ENCODE peak calls at places on chromosome 3, in nine cellular contexts. One of them, this sample, is unnamed.

GRCh38 chr3:8769088-8769822 is at the start of gene OXTR:
- DNase-seq in choroid plexus epithelial cell: peak
- DNase-seq in mucosa of gallbladder: peak
- DNase-seq in M059J: peak
- DNase-seq in T-helper 9 cell: peak
- DNase-seq in myocyte: peak
- DNase-seq in gastrocnemius medialis: no peak
- DNase-seq in H9: peak
- DNase-seq in lower leg skin: no peak
- DNase-seq in this sample: peak

GRCh38 chr3:152318512-152318911 is 49.8 kb downstream of the MBNL1 start:
- DNase-seq in choroid plexus epithelial cell: no peak
- DNase-seq in mucosa of gallbladder: no peak
- DNase-seq in M059J: no peak
- DNase-seq in T-helper 9 cell: no peak
- DNase-seq in myocyte: no peak
- DNase-seq in gastrocnemius medialis: no peak
- DNase-seq in H9: no peak
- DNase-seq in lower leg skin: no peak
- DNase-seq in this sample: no peak

GRCh38 chr3:100536093-100536492 is 43.7 kb downstream of the TMEM45A start:
- DNase-seq in choroid plexus epithelial cell: peak
- DNase-seq in mucosa of gallbladder: no peak
- DNase-seq in M059J: peak
- DNase-seq in T-helper 9 cell: no peak
- DNase-seq in myocyte: no peak
- DNase-seq in gastrocnemius medialis: no peak
- DNase-seq in H9: no peak
- DNase-seq in lower leg skin: no peak
- DNase-seq in this sample: no peak

GRCh38 chr3:52379610-52380009 is 63.5 kb downstream of the DNAH1 start:
- DNase-seq in choroid plexus epithelial cell: no peak
- DNase-seq in mucosa of gallbladder: no peak
- DNase-seq in M059J: no peak
- DNase-seq in T-helper 9 cell: no peak
- DNase-seq in myocyte: peak
- DNase-seq in gastrocnemius medialis: no peak
- DNase-seq in H9: no peak
- DNase-seq in lower leg skin: no peak
- DNase-seq in this sample: no peak

GRCh38 chr3:23663661-23664186 is 142.0 kb upstream of the UBE2E1 start:
- DNase-seq in choroid plexus epithelial cell: no peak
- DNase-seq in mucosa of gallbladder: no peak
- DNase-seq in M059J: peak
- DNase-seq in T-helper 9 cell: no peak
- DNase-seq in myocyte: no peak
- DNase-seq in gastrocnemius medialis: no peak
- DNase-seq in H9: no peak
- DNase-seq in lower leg skin: no peak
- DNase-seq in this sample: no peak

GRCh38 chr3:58325525-58325992 is 7.1 kb upstream of the PXK start:
- DNase-seq in choroid plexus epithelial cell: peak
- DNase-seq in mucosa of gallbladder: no peak
- DNase-seq in M059J: peak
- DNase-seq in T-helper 9 cell: no peak
- DNase-seq in myocyte: no peak
- DNase-seq in gastrocnemius medialis: no peak
- DNase-seq in H9: no peak
- DNase-seq in lower leg skin: no peak
- DNase-seq in this sample: no peak

GRCh38 chr3:62607287-62608029 is 234.1 kb upstream of the FEZF2 start:
- DNase-seq in choroid plexus epithelial cell: peak
- DNase-seq in mucosa of gallbladder: no peak
- DNase-seq in M059J: peak
- DNase-seq in T-helper 9 cell: no peak
- DNase-seq in myocyte: peak
- DNase-seq in gastrocnemius medialis: no peak
- DNase-seq in H9: no peak
- DNase-seq in lower leg skin: no peak
- DNase-seq in this sample: no peak

GRCh38 chr3:133641254-133641653 is 20.5 kb downstream of the TOPBP1 start:
- DNase-seq in choroid plexus epithelial cell: no peak
- DNase-seq in mucosa of gallbladder: no peak
- DNase-seq in M059J: no peak
- DNase-seq in T-helper 9 cell: no peak
- DNase-seq in myocyte: no peak
- DNase-seq in gastrocnemius medialis: no peak
- DNase-seq in H9: no peak
- DNase-seq in lower leg skin: no peak
- DNase-seq in this sample: no peak

GRCh38 chr3:9946112-9947024 is 5.8 kb downstream of the PRRT3 start:
- DNase-seq in choroid plexus epithelial cell: peak
- DNase-seq in mucosa of gallbladder: peak
- DNase-seq in M059J: peak
- DNase-seq in T-helper 9 cell: peak
- DNase-seq in myocyte: peak
- DNase-seq in gastrocnemius medialis: peak
- DNase-seq in H9: peak
- DNase-seq in lower leg skin: peak
- DNase-seq in this sample: peak

GRCh38 chr3:128456776-128457715 is 9.6 kb downstream of the DNAJB8 start:
- DNase-seq in choroid plexus epithelial cell: no peak
- DNase-seq in mucosa of gallbladder: no peak
- DNase-seq in M059J: no peak
- DNase-seq in T-helper 9 cell: no peak
- DNase-seq in myocyte: no peak
- DNase-seq in gastrocnemius medialis: no peak
- DNase-seq in H9: no peak
- DNase-seq in lower leg skin: no peak
- DNase-seq in this sample: no peak

GRCh38 chr3:38313685-38314084 is 31.6 kb downstream of the SLC22A14 start:
- DNase-seq in choroid plexus epithelial cell: no peak
- DNase-seq in mucosa of gallbladder: no peak
- DNase-seq in M059J: no peak
- DNase-seq in T-helper 9 cell: no peak
- DNase-seq in myocyte: no peak
- DNase-seq in gastrocnemius medialis: no peak
- DNase-seq in H9: no peak
- DNase-seq in lower leg skin: no peak
- DNase-seq in this sample: no peak

GRCh38 chr3:123489400-123490004 is 40.6 kb upstream of the ADCY5 start:
- DNase-seq in choroid plexus epithelial cell: peak
- DNase-seq in mucosa of gallbladder: peak
- DNase-seq in M059J: peak
- DNase-seq in T-helper 9 cell: peak
- DNase-seq in myocyte: peak
- DNase-seq in gastrocnemius medialis: peak
- DNase-seq in H9: peak
- DNase-seq in lower leg skin: peak
- DNase-seq in this sample: no peak

GRCh38 chr3:107946700-107947099 is 144.1 kb downstream of the CD47 start:
- DNase-seq in choroid plexus epithelial cell: no peak
- DNase-seq in mucosa of gallbladder: no peak
- DNase-seq in M059J: no peak
- DNase-seq in T-helper 9 cell: no peak
- DNase-seq in myocyte: no peak
- DNase-seq in gastrocnemius medialis: no peak
- DNase-seq in H9: no peak
- DNase-seq in lower leg skin: no peak
- DNase-seq in this sample: no peak

GRCh38 chr3:1275495-1275894 is 182.7 kb downstream of the CNTN6 start:
- DNase-seq in choroid plexus epithelial cell: peak
- DNase-seq in mucosa of gallbladder: peak
- DNase-seq in M059J: no peak
- DNase-seq in T-helper 9 cell: no peak
- DNase-seq in myocyte: no peak
- DNase-seq in gastrocnemius medialis: no peak
- DNase-seq in H9: peak
- DNase-seq in lower leg skin: no peak
- DNase-seq in this sample: no peak

GRCh38 chr3:9088431-9089353 is 125.4 kb upstream of the RAD18 start:
- DNase-seq in choroid plexus epithelial cell: peak
- DNase-seq in mucosa of gallbladder: peak
- DNase-seq in M059J: peak
- DNase-seq in T-helper 9 cell: no peak
- DNase-seq in myocyte: no peak
- DNase-seq in gastrocnemius medialis: no peak
- DNase-seq in H9: no peak
- DNase-seq in lower leg skin: peak
- DNase-seq in this sample: no peak

GRCh38 chr3:79521221-79521848 is 246.5 kb downstream of the ROBO1 start:
- DNase-seq in choroid plexus epithelial cell: peak
- DNase-seq in mucosa of gallbladder: no peak
- DNase-seq in M059J: peak
- DNase-seq in T-helper 9 cell: no peak
- DNase-seq in myocyte: peak
- DNase-seq in gastrocnemius medialis: no peak
- DNase-seq in H9: no peak
- DNase-seq in lower leg skin: no peak
- DNase-seq in this sample: no peak

GRCh38 chr3:127889976-127890650 is 24.9 kb upstream of the KBTBD12 start:
- DNase-seq in choroid plexus epithelial cell: peak
- DNase-seq in mucosa of gallbladder: no peak
- DNase-seq in M059J: peak
- DNase-seq in T-helper 9 cell: no peak
- DNase-seq in myocyte: no peak
- DNase-seq in gastrocnemius medialis: no peak
- DNase-seq in H9: no peak
- DNase-seq in lower leg skin: no peak
- DNase-seq in this sample: no peak

GRCh38 chr3:182384182-182384581 is 409.1 kb upstream of the ATP11B start:
- DNase-seq in choroid plexus epithelial cell: no peak
- DNase-seq in mucosa of gallbladder: no peak
- DNase-seq in M059J: peak
- DNase-seq in T-helper 9 cell: no peak
- DNase-seq in myocyte: peak
- DNase-seq in gastrocnemius medialis: no peak
- DNase-seq in H9: no peak
- DNase-seq in lower leg skin: no peak
- DNase-seq in this sample: no peak

GRCh38 chr3:146139586-146140110 is 21.3 kb downstream of the PLOD2 start:
- DNase-seq in choroid plexus epithelial cell: no peak
- DNase-seq in mucosa of gallbladder: no peak
- DNase-seq in M059J: no peak
- DNase-seq in T-helper 9 cell: no peak
- DNase-seq in myocyte: no peak
- DNase-seq in gastrocnemius medialis: no peak
- DNase-seq in H9: no peak
- DNase-seq in lower leg skin: no peak
- DNase-seq in this sample: no peak

GRCh38 chr3:138729279-138729678 is 105.4 kb downstream of the PIK3CB start:
- DNase-seq in choroid plexus epithelial cell: no peak
- DNase-seq in mucosa of gallbladder: no peak
- DNase-seq in M059J: peak
- DNase-seq in T-helper 9 cell: no peak
- DNase-seq in myocyte: no peak
- DNase-seq in gastrocnemius medialis: no peak
- DNase-seq in H9: no peak
- DNase-seq in lower leg skin: no peak
- DNase-seq in this sample: no peak

GRCh38 chr3:109977903-109978302 is 640.6 kb upstream of the DPPA4 start:
- DNase-seq in choroid plexus epithelial cell: no peak
- DNase-seq in mucosa of gallbladder: no peak
- DNase-seq in M059J: no peak
- DNase-seq in T-helper 9 cell: no peak
- DNase-seq in myocyte: no peak
- DNase-seq in gastrocnemius medialis: no peak
- DNase-seq in H9: peak
- DNase-seq in lower leg skin: no peak
- DNase-seq in this sample: no peak

GRCh38 chr3:134249935-134250716 is 533 bp downstream of the RYK start:
- DNase-seq in choroid plexus epithelial cell: peak
- DNase-seq in mucosa of gallbladder: peak
- DNase-seq in M059J: peak
- DNase-seq in T-helper 9 cell: peak
- DNase-seq in myocyte: peak
- DNase-seq in gastrocnemius medialis: peak
- DNase-seq in H9: peak
- DNase-seq in lower leg skin: peak
- DNase-seq in this sample: peak

GRCh38 chr3:111151438-111151837 is 79.8 kb downstream of the NECTIN3 start:
- DNase-seq in choroid plexus epithelial cell: peak
- DNase-seq in mucosa of gallbladder: peak
- DNase-seq in M059J: peak
- DNase-seq in T-helper 9 cell: no peak
- DNase-seq in myocyte: peak
- DNase-seq in gastrocnemius medialis: no peak
- DNase-seq in H9: no peak
- DNase-seq in lower leg skin: no peak
- DNase-seq in this sample: no peak

GRCh38 chr3:122519693-122520092 is 5.0 kb upstream of the KPNA1 start:
- DNase-seq in choroid plexus epithelial cell: no peak
- DNase-seq in mucosa of gallbladder: no peak
- DNase-seq in M059J: no peak
- DNase-seq in T-helper 9 cell: no peak
- DNase-seq in myocyte: no peak
- DNase-seq in gastrocnemius medialis: no peak
- DNase-seq in H9: no peak
- DNase-seq in lower leg skin: no peak
- DNase-seq in this sample: no peak

GRCh38 chr3:31357451-31357850 is 175.3 kb upstream of the STT3B start:
- DNase-seq in choroid plexus epithelial cell: no peak
- DNase-seq in mucosa of gallbladder: no peak
- DNase-seq in M059J: no peak
- DNase-seq in T-helper 9 cell: no peak
- DNase-seq in myocyte: no peak
- DNase-seq in gastrocnemius medialis: no peak
- DNase-seq in H9: no peak
- DNase-seq in lower leg skin: no peak
- DNase-seq in this sample: no peak

GRCh38 chr3:14950274-14950673 is 2.9 kb downstream of the NR2C2 start:
- DNase-seq in choroid plexus epithelial cell: no peak
- DNase-seq in mucosa of gallbladder: no peak
- DNase-seq in M059J: no peak
- DNase-seq in T-helper 9 cell: no peak
- DNase-seq in myocyte: no peak
- DNase-seq in gastrocnemius medialis: no peak
- DNase-seq in H9: no peak
- DNase-seq in lower leg skin: no peak
- DNase-seq in this sample: no peak

GRCh38 chr3:128532007-128532983 is 39.3 kb upstream of the GATA2 start:
- DNase-seq in choroid plexus epithelial cell: no peak
- DNase-seq in mucosa of gallbladder: no peak
- DNase-seq in M059J: no peak
- DNase-seq in T-helper 9 cell: no peak
- DNase-seq in myocyte: no peak
- DNase-seq in gastrocnemius medialis: no peak
- DNase-seq in H9: no peak
- DNase-seq in lower leg skin: peak
- DNase-seq in this sample: no peak

GRCh38 chr3:20558161-20558560 is 372.2 kb upstream of the SGO1 start:
- DNase-seq in choroid plexus epithelial cell: no peak
- DNase-seq in mucosa of gallbladder: no peak
- DNase-seq in M059J: no peak
- DNase-seq in T-helper 9 cell: no peak
- DNase-seq in myocyte: no peak
- DNase-seq in gastrocnemius medialis: no peak
- DNase-seq in H9: no peak
- DNase-seq in lower leg skin: no peak
- DNase-seq in this sample: no peak

GRCh38 chr3:126964950-126965349 is 18.0 kb upstream of the PLXNA1 start:
- DNase-seq in choroid plexus epithelial cell: no peak
- DNase-seq in mucosa of gallbladder: no peak
- DNase-seq in M059J: no peak
- DNase-seq in T-helper 9 cell: no peak
- DNase-seq in myocyte: peak
- DNase-seq in gastrocnemius medialis: no peak
- DNase-seq in H9: no peak
- DNase-seq in lower leg skin: peak
- DNase-seq in this sample: no peak

GRCh38 chr3:129526121-129526900 is 2.1 kb upstream of the RHO start:
- DNase-seq in choroid plexus epithelial cell: peak
- DNase-seq in mucosa of gallbladder: no peak
- DNase-seq in M059J: no peak
- DNase-seq in T-helper 9 cell: no peak
- DNase-seq in myocyte: no peak
- DNase-seq in gastrocnemius medialis: no peak
- DNase-seq in H9: no peak
- DNase-seq in lower leg skin: no peak
- DNase-seq in this sample: no peak

GRCh38 chr3:52007291-52007690 is 11.6 kb upstream of the RPL29 start:
- DNase-seq in choroid plexus epithelial cell: no peak
- DNase-seq in mucosa of gallbladder: no peak
- DNase-seq in M059J: no peak
- DNase-seq in T-helper 9 cell: no peak
- DNase-seq in myocyte: no peak
- DNase-seq in gastrocnemius medialis: no peak
- DNase-seq in H9: no peak
- DNase-seq in lower leg skin: no peak
- DNase-seq in this sample: no peak